ENCODE peak calls at places on chromosome 11, in ten cellular contexts. O, J, V, W, L, G, M, P, C and K are unnamed samples.

GRCh38 chr11:70618471-70619101 is 220.3 kb downstream of the CTTN start:
- DNase-seq in G (no peak), O (no peak), C (no peak), V (no peak), L (no peak), M (no peak), J (peak), W (no peak), P (no peak), K (no peak)

GRCh38 chr11:121886005-121886739 is 229.8 kb downstream of the BLID start:
- DNase-seq in G (no peak), V (no peak), W (no peak), J (no peak), O (no peak), M (no peak), P (no peak), L (no peak), C (no peak), K (no peak)

GRCh38 chr11:75503531-75504099 is 22.1 kb downstream of the GDPD5 start:
- DNase-seq in O (no peak), J (no peak), L (no peak), P (no peak), C (no peak), W (no peak), V (no peak), M (peak), G (peak), K (no peak)

GRCh38 chr11:66868726-66869291 is 11.9 kb downstream of the LRFN4 start:
- DNase-seq in L (no peak), P (peak), M (peak), V (no peak), O (no peak), C (no peak), G (no peak), W (no peak), J (no peak), K (peak)

GRCh38 chr11:44622190-44622650 is 56.8 kb downstream of the CD82 start:
- DNase-seq in V (no peak), O (no peak), C (no peak), M (no peak), J (no peak), P (no peak), G (no peak), W (no peak), L (no peak), K (no peak)

GRCh38 chr11:103958475-103959215 is 77.8 kb upstream of the DDI1 start:
- DNase-seq in M (no peak), C (no peak), J (no peak), V (no peak), P (no peak), G (no peak), L (no peak), W (no peak), O (no peak), K (no peak)

GRCh38 chr11:47379317-47379716 is 970 bp upstream of the SPI1 start:
- DNase-seq in L (no peak), C (no peak), J (no peak), P (no peak), O (no peak), M (no peak), W (no peak), V (no peak), G (no peak), K (no peak)

GRCh38 chr11:111714522-111714921 is 51.7 kb downstream of the PPP2R1B start:
- DNase-seq in J (no peak), O (no peak), G (no peak), M (no peak), W (no peak), C (no peak), V (no peak), P (no peak), L (no peak), K (no peak)

GRCh38 chr11:1516273-1517067 is 29.9 kb upstream of the MOB2 start:
- DNase-seq in M (no peak), W (no peak), C (no peak), O (peak), V (no peak), P (no peak), L (peak), G (no peak), J (no peak), K (no peak)

GRCh38 chr11:132062541-132062940 is 692.1 kb downstream of the NTM start:
- DNase-seq in P (no peak), M (no peak), G (no peak), V (no peak), L (no peak), C (no peak), O (no peak), J (no peak), W (no peak), K (no peak)

GRCh38 chr11:122220321-122220720 is 104.3 kb upstream of the BLID start:
- DNase-seq in J (no peak), O (no peak), W (no peak), P (no peak), M (no peak), L (no peak), V (no peak), C (no peak), G (no peak), K (no peak)

GRCh38 chr11:31820438-31820818 is 9.3 kb upstream of the PAX6 start:
- DNase-seq in P (no peak), J (no peak), W (no peak), M (peak), O (no peak), G (no peak), V (no peak), C (no peak), L (no peak), K (peak)

GRCh38 chr11:76805206-76805913 is 22.2 kb downstream of the TSKU start:
- DNase-seq in M (no peak), G (no peak), O (no peak), C (no peak), J (no peak), V (no peak), P (no peak), W (no peak), L (no peak), K (peak)

GRCh38 chr11:34364102-34364501 is 6.3 kb upstream of the ABTB2 start:
- DNase-seq in W (no peak), V (no peak), G (no peak), P (no peak), C (no peak), L (no peak), M (no peak), J (no peak), O (no peak), K (no peak)

GRCh38 chr11:8251767-8252295 is 11.8 kb downstream of the LMO1 start:
- DNase-seq in M (no peak), C (no peak), V (no peak), P (no peak), W (no peak), L (no peak), G (no peak), O (no peak), J (no peak), K (no peak)

GRCh38 chr11:122294041-122294440 is 178.0 kb upstream of the BLID start:
- DNase-seq in O (no peak), G (no peak), M (no peak), W (no peak), L (no peak), J (no peak), C (no peak), P (no peak), V (no peak), K (no peak)

GRCh38 chr11:68674461-68674860 is 9.9 kb upstream of the GAL start:
- DNase-seq in M (no peak), G (no peak), V (no peak), C (no peak), P (no peak), O (no peak), W (no peak), L (no peak), J (no peak), K (no peak)

GRCh38 chr11:36095716-36096115 is 151.9 kb downstream of the LDLRAD3 start:
- DNase-seq in O (no peak), C (no peak), P (no peak), G (no peak), W (no peak), L (no peak), V (no peak), M (no peak), J (no peak), K (no peak)

GRCh38 chr11:20095189-20095588 is 65.1 kb downstream of the DBX1 start:
- DNase-seq in L (no peak), C (no peak), G (no peak), J (no peak), P (no peak), W (no peak), M (no peak), V (no peak), O (no peak), K (no peak)

GRCh38 chr11:113615773-113616172 is 90.3 kb downstream of the TMPRSS5 start:
- DNase-seq in V (no peak), G (no peak), C (no peak), P (no peak), M (no peak), O (peak), J (no peak), W (no peak), L (no peak), K (peak)

GRCh38 chr11:119689318-119689717 is 39.7 kb downstream of the NECTIN1 start:
- DNase-seq in G (no peak), W (no peak), V (no peak), O (no peak), M (no peak), L (no peak), J (no peak), C (no peak), P (no peak), K (no peak)

GRCh38 chr11:33116535-33116934 is 44.7 kb downstream of the CSTF3 start:
- DNase-seq in V (no peak), M (no peak), J (no peak), W (no peak), O (no peak), P (no peak), C (no peak), L (no peak), G (no peak), K (no peak)

GRCh38 chr11:119249671-119250010 is 43.5 kb downstream of the CBL start:
- DNase-seq in P (no peak), W (no peak), G (no peak), L (no peak), C (no peak), V (no peak), O (no peak), J (no peak), M (no peak), K (no peak)

GRCh38 chr11:118054712-118055640 is 21.9 kb upstream of the TMPRSS4 start:
- DNase-seq in L (no peak), M (no peak), O (no peak), C (no peak), W (no peak), V (no peak), G (no peak), J (no peak), P (no peak), K (no peak)

GRCh38 chr11:97657852-97658251 is 1268.0 kb downstream of the JRKL start:
- DNase-seq in W (no peak), V (no peak), P (no peak), C (no peak), J (no peak), G (no peak), L (no peak), O (no peak), M (no peak), K (no peak)

GRCh38 chr11:8501838-8502237 is 92.2 kb downstream of the STK33 start:
- DNase-seq in M (no peak), P (no peak), O (no peak), L (no peak), W (no peak), G (no peak), C (no peak), J (no peak), V (no peak), K (no peak)

GRCh38 chr11:34613015-34613414 is 7.9 kb upstream of the EHF start:
- DNase-seq in W (no peak), P (no peak), O (no peak), C (no peak), G (no peak), J (no peak), V (no peak), M (no peak), L (no peak), K (no peak)

GRCh38 chr11:48170176-48170839 is 46.3 kb upstream of the OR4B1 start:
- DNase-seq in C (no peak), L (no peak), M (no peak), V (no peak), P (no peak), W (no peak), O (peak), J (no peak), G (no peak), K (no peak)

GRCh38 chr11:112320668-112321067 is 60.0 kb upstream of the PLET1 start:
- DNase-seq in M (no peak), O (peak), G (no peak), L (no peak), C (no peak), P (no peak), J (peak), W (no peak), V (no peak), K (no peak)

GRCh38 chr11:107770546-107770945 is 58.7 kb upstream of the SLN start:
- DNase-seq in C (no peak), G (no peak), J (no peak), M (no peak), V (no peak), W (peak), O (peak), L (no peak), P (no peak), K (no peak)

GRCh38 chr11:58334708-58335107 is 24.2 kb downstream of the OR5B17 start:
- DNase-seq in G (no peak), J (no peak), M (no peak), V (no peak), C (no peak), W (peak), P (peak), O (peak), L (peak), K (no peak)

GRCh38 chr11:130070829-130071205 is 1.1 kb downstream of the APLP2 start:
- DNase-seq in O (peak), L (no peak), J (no peak), M (peak), P (peak), G (no peak), W (no peak), C (peak), V (no peak), K (peak)

GRCh38 chr11:12386745-12387144 is 9.4 kb downstream of the PARVA start:
- DNase-seq in M (no peak), V (no peak), P (no peak), G (no peak), O (no peak), C (no peak), J (no peak), L (no peak), W (no peak), K (no peak)

GRCh38 chr11:116420030-116420429 is 352.8 kb downstream of the BUD13 start:
- DNase-seq in J (no peak), C (no peak), V (no peak), L (no peak), P (no peak), G (no peak), W (no peak), M (no peak), O (no peak), K (no peak)

GRCh38 chr11:27770576-27770975 is 70.3 kb upstream of the BDNF start:
- DNase-seq in P (no peak), W (peak), V (no peak), O (peak), G (no peak), M (no peak), J (no peak), C (no peak), L (no peak), K (no peak)

GRCh38 chr11:107751082-107751481 is 39.2 kb upstream of the SLN start:
- DNase-seq in C (no peak), P (no peak), L (no peak), M (no peak), W (no peak), G (no peak), V (no peak), O (no peak), J (no peak), K (no peak)

GRCh38 chr11:69121021-69121420 is 34.7 kb upstream of the SMIM38 start:
- DNase-seq in L (no peak), V (no peak), P (no peak), J (no peak), M (no peak), G (no peak), O (no peak), C (no peak), W (no peak), K (no peak)